ENCODE peak calls at places on chromosome 14, in six cellular contexts. B is MCF 10A, Y is astrocyte of the cerebellum, M is progenitor cell of endocrine pancreas, C is foreskin fibroblast, K is HFFc6. F is an unnamed sample.

GRCh38 chr14:89432226-89432625 is 15.2 kb upstream of the FOXN3 start:
- DNase-seq in B (peak; percentile 42), Y (no peak), M (no peak), C (no peak), K (no peak), F (no peak)

GRCh38 chr14:76647699-76648298 is 113.5 kb upstream of the VASH1 start:
- DNase-seq in B (peak; percentile 75), Y (peak; percentile 28), M (peak; percentile 12), C (peak; percentile 64), K (peak; percentile 46), F (peak; percentile 41)

GRCh38 chr14:20719777-20720176 is 25.9 kb upstream of the EDDM3A start:
- DNase-seq in B (no peak), Y (no peak), M (no peak), C (no peak), K (no peak), F (no peak)

GRCh38 chr14:31926123-31926522 is 151.0 kb upstream of the ARHGAP5 start:
- DNase-seq in B (peak; percentile 49), Y (no peak), M (no peak), C (peak; percentile 64), K (peak; percentile 47), F (no peak)

GRCh38 chr14:31927348-31927826 is 149.7 kb upstream of the ARHGAP5 start:
- DNase-seq in B (peak; percentile 57), Y (peak; percentile 72), M (no peak), C (peak; percentile 91), K (peak; percentile 87), F (no peak)

GRCh38 chr14:77885363-77885762 is 85.5 kb downstream of the ADCK1 start:
- DNase-seq in B (no peak), Y (no peak), M (no peak), C (no peak), K (no peak), F (no peak)

GRCh38 chr14:22836301-22837058 is at the start of gene MMP14:
- DNase-seq in B (peak; percentile 78), Y (peak; percentile 77), M (peak; percentile 26), C (peak; percentile 97), K (peak; percentile 79), F (no peak)

GRCh38 chr14:22898302-22898894 is 15.4 kb downstream of the REM2 start:
- DNase-seq in B (peak; percentile 65), Y (no peak), M (no peak), C (peak; percentile 77), K (peak; percentile 83), F (no peak)

GRCh38 chr14:93936245-93936644 is 9.1 kb downstream of the FAM181A start:
- DNase-seq in B (peak; percentile 49), Y (no peak), M (no peak), C (peak; percentile 30), K (peak; percentile 28), F (peak; percentile 57)

GRCh38 chr14:103597623-103598372 is 31.2 kb upstream of the KLC1 start:
- DNase-seq in B (peak; percentile 84), Y (peak; percentile 59), M (no peak), C (peak; percentile 96), K (peak; percentile 87), F (no peak)

GRCh38 chr14:77498984-77499527 is 440 bp upstream of the ISM2 start:
- DNase-seq in B (no peak), Y (no peak), M (no peak), C (peak; percentile 34), K (no peak), F (no peak)

GRCh38 chr14:93715279-93715927 is 72.9 kb downstream of the PRIMA1 start:
- DNase-seq in B (no peak), Y (no peak), M (no peak), C (no peak), K (no peak), F (no peak)

GRCh38 chr14:58598028-58598850 is 39.5 kb upstream of the DACT1 start:
- DNase-seq in B (no peak), Y (no peak), M (no peak), C (no peak), K (no peak), F (no peak)

DNA sequence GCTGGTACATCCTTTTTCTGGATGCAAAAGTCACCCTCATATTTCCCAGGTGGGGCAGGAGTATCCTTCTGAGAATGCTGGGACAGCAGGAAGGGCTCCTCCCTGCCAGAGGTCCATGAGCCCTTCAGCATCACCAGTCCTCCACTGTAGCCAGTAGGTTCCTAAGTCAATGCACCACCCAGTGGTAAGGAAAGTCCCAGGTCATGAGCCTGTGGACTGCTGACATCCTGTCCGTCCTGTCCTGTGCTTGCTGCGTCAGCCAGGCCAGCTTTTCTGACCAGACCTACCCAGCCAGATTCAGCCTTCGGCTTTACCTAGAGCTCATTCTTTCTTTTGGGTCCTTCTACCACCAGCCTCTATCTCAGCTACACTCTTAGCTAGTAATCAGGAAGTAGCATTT is 23.0 kb upstream of the ACTN1 start:
- DNase-seq in B (peak; percentile 47), Y (no peak), M (no peak), C (peak; percentile 32), K (no peak), F (no peak)
- TF ChIP-seq CTCF in B (peak; percentile 22), Y (no peak), M (peak; percentile 16), C (peak; percentile 26), K (peak; percentile 38), F (no peak)

DNA sequence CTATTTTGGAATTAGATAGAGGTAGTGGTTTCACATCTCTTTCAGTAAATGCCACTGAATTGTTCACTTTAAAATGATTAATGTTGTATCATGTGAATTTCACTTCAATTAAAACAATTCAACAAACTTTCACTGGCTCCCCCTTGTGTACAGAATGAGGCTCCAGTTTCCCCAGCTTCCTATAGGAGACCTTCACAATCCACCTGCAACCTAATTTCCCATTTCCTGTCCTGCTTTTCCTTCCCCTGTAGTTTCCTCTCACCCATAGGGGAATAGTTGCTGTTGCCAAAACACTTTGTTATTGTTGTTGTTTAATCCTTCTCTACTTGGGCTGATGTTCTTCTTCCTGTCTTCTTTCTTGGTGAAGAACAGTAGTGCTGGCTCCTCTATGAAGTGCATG is 59.8 kb downstream of the NPAS3 start:
- DNase-seq in B (peak; percentile 35), Y (no peak), M (no peak), C (peak; percentile 59), K (peak; percentile 13), F (no peak)
- TF ChIP-seq CTCF in B (peak; percentile 38), Y (peak; percentile 62), M (peak; percentile 21), C (peak; percentile 62), K (peak; percentile 79), F (peak; percentile 14)

DNA sequence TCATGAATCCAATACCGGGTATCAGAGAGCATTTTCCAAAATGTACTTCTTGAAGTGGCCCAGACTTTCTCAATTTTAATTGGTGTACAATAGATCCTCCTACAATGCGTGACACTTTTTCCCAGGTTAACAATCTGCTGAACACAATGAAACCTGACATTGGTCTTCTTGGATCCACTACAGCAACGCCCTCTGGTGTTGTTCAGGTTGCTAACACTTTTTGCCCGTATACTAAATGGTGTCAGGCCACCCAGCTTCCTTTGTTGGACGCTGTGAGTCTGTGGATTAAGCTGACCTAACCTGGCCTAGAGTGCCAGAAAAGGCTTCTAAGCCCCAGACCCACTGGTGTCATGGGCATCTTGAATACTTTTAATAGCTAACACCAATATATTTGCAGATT is 89.2 kb downstream of the KCNK10 start:
- DNase-seq in B (peak; percentile 52), Y (no peak), M (no peak), C (no peak), K (no peak), F (no peak)
- TF ChIP-seq CTCF in B (peak; percentile 29), Y (peak; percentile 3), M (peak; percentile 49), C (no peak), K (peak; percentile 30), F (peak; percentile 39)

GRCh38 chr14:97056086-97056485 is 258.9 kb downstream of the VRK1 start:
- DNase-seq in B (peak; percentile 7), Y (no peak), M (no peak), C (no peak), K (no peak), F (no peak)
- TF ChIP-seq CTCF in B (no peak), Y (no peak), M (no peak), C (no peak), K (no peak), F (peak; percentile 11)

F was measured in D721Med.